ENCODE peak calls at places on chromosomes 4 and X, in ten cellular contexts. U is neural crest cell; N is effector memory CD8-positive, alpha-beta T cell; J is central memory CD4-positive, alpha-beta T cell; Q is GM04504; C is sigmoid colon; L is A549; X is HEK293T; O is nephron progenitor cell; Y is GM03348. D is an unnamed sample.

GRCh38 chr4:122798101-122798500 is 28.5 kb upstream of the FGF2 start:
- DNase-seq in U (no peak), N (no peak), J (no peak), Q (peak), C (peak), L (peak), X (peak), O (no peak), Y (peak), D (no peak)

GRCh38 chrX:115561605-115562491 is 874 bp downstream of the PLS3 start:
- DNase-seq in U (peak), N (no peak), J (no peak), Q (peak), C (peak), L (peak), X (peak), O (peak), Y (peak), D (no peak)

GRCh38 chrX:103215768-103216085 is 819 bp downstream of the BEX4 start:
- DNase-seq in U (no peak), N (no peak), J (no peak), Q (no peak), C (no peak), L (no peak), X (peak), O (no peak), Y (no peak), D (no peak)

GRCh38 chr4:703336-704197 is 2.1 kb upstream of the PCGF3 start:
- DNase-seq in U (no peak), N (no peak), J (no peak), Q (no peak), C (peak), L (no peak), X (no peak), O (no peak), Y (no peak), D (no peak)

GRCh38 chr4:147108409-147108808 is 162.7 kb upstream of the TTC29 start:
- DNase-seq in U (no peak), N (no peak), J (no peak), Q (peak), C (no peak), L (no peak), X (no peak), O (no peak), Y (peak), D (no peak)

GRCh38 chr4:168612435-168613139 is 115.7 kb downstream of the PALLD start:
- DNase-seq in U (no peak), N (no peak), J (no peak), Q (no peak), C (no peak), L (peak), X (no peak), O (no peak), Y (peak), D (no peak)

GRCh38 chr4:136150046-136150445 is 1382.2 kb downstream of the PCDH18 start:
- DNase-seq in U (no peak), N (no peak), J (no peak), Q (no peak), C (no peak), L (no peak), X (no peak), O (no peak), Y (no peak), D (no peak)

GRCh38 chrX:45801554-45801953 is 600.9 kb upstream of the DIPK2B start:
- DNase-seq in U (no peak), N (no peak), J (peak), Q (no peak), C (no peak), L (peak), X (no peak), O (no peak), Y (no peak), D (no peak)

GRCh38 chr4:22170353-22170752 is 221.8 kb upstream of the KCNIP4 start:
- DNase-seq in U (no peak), N (no peak), J (no peak), Q (peak), C (no peak), L (no peak), X (no peak), O (no peak), Y (peak), D (no peak)

GRCh38 chr4:125352521-125352920 is 37.8 kb downstream of the FAT4 start:
- DNase-seq in U (no peak), N (no peak), J (no peak), Q (no peak), C (no peak), L (no peak), X (no peak), O (no peak), Y (no peak), D (no peak)

GRCh38 chrX:69968956-69969355 is 80.8 kb downstream of the AWAT2 start:
- DNase-seq in U (no peak), N (no peak), J (no peak), Q (no peak), C (no peak), L (no peak), X (no peak), O (no peak), Y (no peak), D (no peak)

GRCh38 chr4:98522603-98523395 is 135.6 kb downstream of the TSPAN5 start:
- DNase-seq in U (no peak), N (no peak), J (no peak), Q (peak), C (no peak), L (peak), X (no peak), O (no peak), Y (peak), D (no peak)

GRCh38 chrX:23334871-23335599 is 386 bp downstream of the PTCHD1 start:
- DNase-seq in U (peak), N (no peak), J (no peak), Q (no peak), C (no peak), L (no peak), X (peak), O (peak), Y (no peak), D (no peak)

GRCh38 chr4:7297374-7297773 is 105.0 kb downstream of the SORCS2 start:
- DNase-seq in U (no peak), N (no peak), J (no peak), Q (no peak), C (no peak), L (no peak), X (no peak), O (no peak), Y (no peak), D (no peak)

GRCh38 chrX:147923605-147924004 is 11.9 kb downstream of the FMR1 start:
- DNase-seq in U (no peak), N (no peak), J (no peak), Q (no peak), C (no peak), L (no peak), X (no peak), O (no peak), Y (no peak), D (no peak)

GRCh38 chrX:51459125-51459524 is 37.3 kb downstream of the NUDT11 start:
- DNase-seq in U (no peak), N (no peak), J (no peak), Q (no peak), C (no peak), L (peak), X (peak), O (no peak), Y (peak), D (no peak)

GRCh38 chr4:148914734-148915133 is 472.5 kb upstream of the NR3C2 start:
- DNase-seq in U (no peak), N (no peak), J (no peak), Q (no peak), C (no peak), L (no peak), X (no peak), O (no peak), Y (no peak), D (no peak)

GRCh38 chr4:90951037-90951436 is 823.8 kb downstream of the CCSER1 start:
- DNase-seq in U (no peak), N (no peak), J (no peak), Q (no peak), C (no peak), L (peak), X (peak), O (no peak), Y (no peak), D (no peak)

GRCh38 chr4:159446266-159446976 is 343.5 kb downstream of the RAPGEF2 start:
- DNase-seq in U (peak), N (no peak), J (peak), Q (peak), C (no peak), L (peak), X (peak), O (peak), Y (peak), D (peak)

D was measured in activated CD4-positive, alpha-beta memory T cell treated with anti-CD3 and anti-CD28 coated beads for 36 hours.